ENCODE peak calls at places on chromosomes 5 and 9, in eight cellular contexts. R is activated CD4-positive, alpha-beta T cell treated with anti-CD3 and anti-CD28 coated beads, Interleukin-2, amount 50 U/mL, for 1 hour; O is NCI-H2081; S is fibroblast of gingiva; X is fibroblast of the conjunctiva; A is Caki2; K is NCI-H1694 treated with DMSO at 0.1 percent for 48 hours; I is neural crest cell. D is an unnamed sample.
A peak's percentile ranks its signal among the peaks of the same experiment; 100 is the strongest.

GRCh38 chr5:149060325-149060724 is 2.5 kb downstream of the SH3TC2 start:
- DNase-seq in R (no peak), O (peak; percentile 2), S (no peak), X (no peak), A (no peak), K (no peak), I (no peak), D (no peak)

GRCh38 chr9:13841801-13842462 is 472.0 kb downstream of the NFIB start:
- DNase-seq in R (no peak), O (peak; percentile 95), S (no peak), X (no peak), A (no peak), K (no peak), I (no peak), D (peak; percentile 14)

GRCh38 chr5:169581580-169582227 is 1.9 kb upstream of the SPDL1 start:
- DNase-seq in R (peak; percentile 56), O (peak; percentile 50), S (peak; percentile 73), X (peak; percentile 68), A (peak; percentile 56), K (peak; percentile 26), I (peak; percentile 64), D (peak; percentile 23)

GRCh38 chr5:75566710-75567309 is 44.4 kb upstream of the ANKDD1B start:
- DNase-seq in R (no peak), O (no peak), S (peak; percentile 82), X (peak; percentile 83), A (peak; percentile 84), K (no peak), I (no peak), D (no peak)

GRCh38 chr9:745761-746414 is 95.6 kb upstream of the DMRT1 start:
- DNase-seq in R (no peak), O (no peak), S (no peak), X (no peak), A (no peak), K (no peak), I (no peak), D (no peak)

GRCh38 chr5:124263680-124264491 is 482.6 kb downstream of the ZNF608 start:
- DNase-seq in R (no peak), O (peak; percentile 77), S (no peak), X (no peak), A (no peak), K (no peak), I (no peak), D (no peak)

GRCh38 chr5:93130623-93131022 is 450.4 kb downstream of the NR2F1-AS1 start:
- DNase-seq in R (no peak), O (no peak), S (no peak), X (no peak), A (no peak), K (no peak), I (no peak), D (no peak)

GRCh38 chr5:55994998-55995914 is 493 bp upstream of the IL6ST start:
- DNase-seq in R (peak; percentile 95), O (peak; percentile 94), S (peak; percentile 99), X (peak; percentile 96), A (peak; percentile 95), K (peak; percentile 80), I (peak; percentile 94), D (peak; percentile 98)

GRCh38 chr5:139668064-139668880 is 20.1 kb downstream of the CXXC5 start:
- DNase-seq in R (no peak), O (no peak), S (peak; percentile 47), X (no peak), A (no peak), K (no peak), I (no peak), D (no peak)

GRCh38 chr9:137127301-137128157 is 11.4 kb upstream of the GRIN1 start:
- DNase-seq in R (peak; percentile 33), O (no peak), S (no peak), X (no peak), A (peak; percentile 77), K (no peak), I (no peak), D (peak; percentile 65)

GRCh38 chr5:138603521-138603920 is 28.3 kb upstream of the HSPA9 start:
- DNase-seq in R (no peak), O (no peak), S (no peak), X (no peak), A (peak; percentile 9), K (no peak), I (no peak), D (no peak)

GRCh38 chr5:23012842-23013241 is 159.7 kb upstream of the CDH12 start:
- DNase-seq in R (no peak), O (peak; percentile 32), S (no peak), X (no peak), A (no peak), K (no peak), I (no peak), D (no peak)

GRCh38 chr9:12878342-12878978 is 103.6 kb downstream of the LURAP1L start:
- DNase-seq in R (no peak), O (peak; percentile 40), S (peak; percentile 59), X (no peak), A (peak; percentile 30), K (no peak), I (no peak), D (no peak)

GRCh38 chr5:107669543-107670027 is 1.2 kb downstream of the EFNA5 start:
- DNase-seq in R (no peak), O (peak; percentile 43), S (peak; percentile 45), X (no peak), A (peak; percentile 39), K (peak; percentile 13), I (peak; percentile 26), D (peak; percentile 28)

GRCh38 chr9:9341203-9341602 is 1271.6 kb downstream of the PTPRD start:
- DNase-seq in R (no peak), O (peak; percentile 46), S (no peak), X (no peak), A (no peak), K (no peak), I (peak; percentile 1), D (no peak)

GRCh38 chr5:71938886-71939285 is 168.4 kb upstream of the MAP1B start:
- DNase-seq in R (no peak), O (peak; percentile 96), S (no peak), X (no peak), A (peak; percentile 97), K (no peak), I (no peak), D (peak; percentile 18)

GRCh38 chr5:155189981-155190380 is 176.4 kb downstream of the KIF4B start:
- DNase-seq in R (no peak), O (peak; percentile 3), S (no peak), X (no peak), A (no peak), K (no peak), I (no peak), D (no peak)

GRCh38 chr9:86792136-86792535 is 155.2 kb downstream of the GAS1 start:
- DNase-seq in R (no peak), O (no peak), S (no peak), X (no peak), A (peak; percentile 50), K (no peak), I (no peak), D (no peak)

GRCh38 chr5:28542968-28543367 is 1504.6 kb upstream of the CDH9 start:
- DNase-seq in R (no peak), O (no peak), S (peak; percentile 60), X (peak; percentile 82), A (peak; percentile 87), K (no peak), I (no peak), D (no peak)

GRCh38 chr5:140073296-140073695 is 30.2 kb upstream of the NRG2 start:
- DNase-seq in R (no peak), O (no peak), S (no peak), X (no peak), A (no peak), K (no peak), I (no peak), D (no peak)

GRCh38 chr5:176438959-176439757 is 9.0 kb upstream of the FAF2 start:
- DNase-seq in R (no peak), O (no peak), S (no peak), X (no peak), A (no peak), K (no peak), I (no peak), D (peak; percentile 90)

GRCh38 chr9:105359899-105360298 is 87.9 kb upstream of the FSD1L start:
- DNase-seq in R (no peak), O (no peak), S (no peak), X (no peak), A (no peak), K (no peak), I (no peak), D (no peak)

GRCh38 chr5:154101184-154101583 is 62.4 kb downstream of the MFAP3 start:
- DNase-seq in R (no peak), O (no peak), S (no peak), X (no peak), A (no peak), K (no peak), I (no peak), D (no peak)

GRCh38 chr9:112754578-112754977 is 4.0 kb downstream of the SNX30 start:
- DNase-seq in R (no peak), O (no peak), S (no peak), X (no peak), A (no peak), K (no peak), I (no peak), D (no peak)

GRCh38 chr9:29906065-29906464 is 2332.8 kb upstream of the C9orf72 start:
- DNase-seq in R (no peak), O (no peak), S (no peak), X (no peak), A (no peak), K (no peak), I (no peak), D (no peak)

GRCh38 chr5:180353226-180353962 is at the start of gene GFPT2:
- DNase-seq in R (peak; percentile 67), O (peak; percentile 68), S (peak; percentile 80), X (peak; percentile 64), A (peak; percentile 68), K (peak; percentile 29), I (peak; percentile 62), D (peak; percentile 73)

GRCh38 chr9:124818431-124819281 is 34.6 kb upstream of the WDR38 start:
- DNase-seq in R (no peak), O (no peak), S (no peak), X (no peak), A (peak; percentile 71), K (no peak), I (no peak), D (no peak)

GRCh38 chr9:130606887-130607582 is 27.7 kb downstream of the FUBP3 start:
- DNase-seq in R (no peak), O (no peak), S (no peak), X (no peak), A (no peak), K (no peak), I (no peak), D (no peak)

GRCh38 chr9:14823800-14824199 is 86.4 kb downstream of the FREM1 start:
- DNase-seq in R (no peak), O (no peak), S (no peak), X (no peak), A (no peak), K (no peak), I (no peak), D (no peak)

GRCh38 chr9:100671811-100672305 is 94.0 kb downstream of the CAVIN4 start:
- DNase-seq in R (no peak), O (no peak), S (no peak), X (no peak), A (no peak), K (no peak), I (no peak), D (no peak)

GRCh38 chr5:76372320-76373054 is 30.6 kb upstream of the IQGAP2 start:
- DNase-seq in R (no peak), O (no peak), S (peak; percentile 27), X (peak; percentile 68), A (peak; percentile 72), K (no peak), I (no peak), D (peak; percentile 39)

GRCh38 chr5:171835066-171835465 is 49.4 kb downstream of the SMIM23 start:
- DNase-seq in R (no peak), O (no peak), S (no peak), X (no peak), A (no peak), K (no peak), I (no peak), D (no peak)

GRCh38 chr5:137190441-137190840 is 308.7 kb downstream of the SPOCK1 start:
- DNase-seq in R (no peak), O (no peak), S (no peak), X (no peak), A (no peak), K (no peak), I (no peak), D (no peak)

GRCh38 chr9:131545003-131545785 is at the start of gene PRRT1B:
- DNase-seq in R (no peak), O (peak; percentile 70), S (no peak), X (no peak), A (peak; percentile 73), K (no peak), I (no peak), D (peak; percentile 95)

D was measured in T47D.